ENCODE peak calls at places on chromosomes 1 and 21, in eight cellular contexts. O is Peyer's patch; Z is central memory CD8-positive, alpha-beta T cell; B is EL; P is midbrain; F is ascending aorta; K is GM12891; L is mucosa of gallbladder. R is an unnamed sample.

GRCh38 chr1:162389021-162389818 is 7.7 kb downstream of the C1orf226 start:
- DNase-seq in O (no peak), Z (no peak), B (peak; percentile 70), P (no peak), F (no peak), K (no peak), L (no peak), R (no peak)

GRCh38 chr1:1047963-1048362 is 26.1 kb downstream of the RNF223 start:
- DNase-seq in O (no peak), Z (no peak), B (no peak), P (no peak), F (no peak), K (no peak), L (no peak), R (no peak)

GRCh38 chr1:210143465-210144062 is 89.0 kb upstream of the SERTAD4 start:
- DNase-seq in O (peak; percentile 48), Z (no peak), B (peak; percentile 69), P (peak; percentile 67), F (no peak), K (peak; percentile 7), L (peak; percentile 70), R (no peak)

GRCh38 chr1:223320959-223321358 is 43.0 kb downstream of the SUSD4 start:
- DNase-seq in O (no peak), Z (no peak), B (no peak), P (no peak), F (no peak), K (no peak), L (no peak), R (no peak)

GRCh38 chr1:177877086-177877485 is 92.8 kb downstream of the SEC16B start:
- DNase-seq in O (no peak), Z (no peak), B (no peak), P (no peak), F (no peak), K (no peak), L (no peak), R (no peak)

GRCh38 chr1:151934048-151934493 is 24.8 kb upstream of the THEM4 start:
- DNase-seq in O (no peak), Z (no peak), B (peak; percentile 68), P (peak; percentile 67), F (no peak), K (no peak), L (peak; percentile 50), R (peak; percentile 23)

GRCh38 chr21:35084869-35085268 is 35.8 kb upstream of the RUNX1 start:
- DNase-seq in O (no peak), Z (no peak), B (peak; percentile 95), P (no peak), F (no peak), K (no peak), L (no peak), R (no peak)

GRCh38 chr1:228346731-228347130 is 59.9 kb downstream of the TRIM11 start:
- DNase-seq in O (no peak), Z (no peak), B (no peak), P (no peak), F (no peak), K (no peak), L (no peak), R (no peak)

GRCh38 chr21:37921091-37921490 is 4.8 kb upstream of the KCNJ6 start:
- DNase-seq in O (no peak), Z (no peak), B (peak; percentile 32), P (no peak), F (no peak), K (no peak), L (no peak), R (no peak)

GRCh38 chr1:21569820-21570527 is 60.8 kb downstream of the ALPL start:
- DNase-seq in O (no peak), Z (no peak), B (no peak), P (no peak), F (no peak), K (no peak), L (no peak), R (no peak)

GRCh38 chr1:237166031-237166430 is 124.0 kb downstream of the RYR2 start:
- DNase-seq in O (no peak), Z (no peak), B (no peak), P (no peak), F (no peak), K (no peak), L (no peak), R (no peak)

GRCh38 chr1:117590273-117590925 is 15.4 kb upstream of the TENT5C start:
- DNase-seq in O (no peak), Z (no peak), B (no peak), P (no peak), F (no peak), K (no peak), L (no peak), R (no peak)

GRCh38 chr1:2212542-2213491 is 15.3 kb upstream of the SKI start:
- DNase-seq in O (peak; percentile 54), Z (no peak), B (peak; percentile 97), P (peak; percentile 80), F (peak; percentile 87), K (no peak), L (peak; percentile 91), R (no peak)

GRCh38 chr1:160367934-160368923 is 1.4 kb downstream of the NHLH1 start:
- DNase-seq in O (no peak), Z (no peak), B (no peak), P (no peak), F (no peak), K (no peak), L (no peak), R (no peak)

R was measured in activated CD4-positive, CD25-positive, alpha-beta regulatory T cell.